ENCODE peak calls at places on chromosomes 2 and 18, in six cellular contexts. V, S, Z, E, H and F are unnamed samples.

GRCh38 chr2:174552891-174553290 is 44.7 kb downstream of the WIPF1 start:
- DNase-seq in E (no peak), S (no peak), H (no peak), Z (no peak), V (no peak), F (no peak)

GRCh38 chr2:97950329-97951154 is 45.2 kb downstream of the TMEM131 start:
- DNase-seq in Z (no peak), E (no peak), V (no peak), H (no peak), S (no peak), F (no peak)

GRCh38 chr2:216520156-216520555 is 21.5 kb downstream of the RPL37A start:
- DNase-seq in E (no peak), Z (no peak), H (no peak), S (no peak), V (no peak), F (no peak)

GRCh38 chr2:133607679-133608078 is 39.4 kb upstream of the NCKAP5 start:
- DNase-seq in H (no peak), S (no peak), V (no peak), E (no peak), Z (no peak), F (no peak)

GRCh38 chr2:20738789-20739188 is 71.8 kb downstream of the GDF7 start:
- DNase-seq in E (no peak), H (no peak), V (no peak), S (no peak), Z (no peak), F (no peak)

GRCh38 chr2:70962885-70963878 is 15.2 kb upstream of the ANKRD53 start:
- DNase-seq in S (no peak), H (no peak), E (no peak), Z (no peak), V (no peak), F (no peak)

GRCh38 chr18:59885579-59886163 is 14.1 kb upstream of the PMAIP1 start:
- DNase-seq in H (no peak), Z (no peak), E (no peak), S (no peak), V (peak), F (no peak)

GRCh38 chr2:215723011-215723410 is 287.1 kb upstream of the FN1 start:
- DNase-seq in V (no peak), E (no peak), H (no peak), Z (no peak), S (no peak), F (no peak)

GRCh38 chr2:232896700-232897385 is 26.8 kb downstream of the SNORC start:
- DNase-seq in H (no peak), E (no peak), Z (no peak), V (no peak), S (no peak), F (no peak)

GRCh38 chr2:222797308-222797707 is 63.5 kb upstream of the ACSL3 start:
- DNase-seq in E (no peak), H (peak), S (peak), Z (no peak), V (peak), F (no peak)

GRCh38 chr2:210963386-210963785 is 407.0 kb downstream of the CPS1 start:
- DNase-seq in V (no peak), H (peak), S (no peak), E (no peak), Z (no peak), F (no peak)

GRCh38 chr2:67445652-67446268 is 48.6 kb downstream of the ETAA1 start:
- DNase-seq in V (no peak), S (no peak), E (no peak), Z (no peak), H (no peak), F (no peak)

GRCh38 chr2:96700086-96700485 is 39.8 kb downstream of the LMAN2L start:
- DNase-seq in H (no peak), V (no peak), E (no peak), S (no peak), Z (no peak), F (no peak)
- TF ChIP-seq MAX in H (no peak), V (no peak), E (no peak), S (no peak), Z (no peak), F (no peak)

GRCh38 chr2:7428444-7429204 is 511.4 kb downstream of the RNF144A start:
- DNase-seq in V (peak), E (no peak), H (no peak), S (no peak), Z (no peak), F (no peak)

GRCh38 chr2:7429733-7430132 is 512.5 kb downstream of the RNF144A start:
- DNase-seq in V (no peak), H (no peak), Z (no peak), E (no peak), S (peak), F (no peak)

GRCh38 chr2:7430869-7431641 is 513.8 kb downstream of the RNF144A start:
- DNase-seq in V (peak), S (no peak), Z (no peak), E (peak), H (no peak), F (peak)

GRCh38 chr2:7432426-7432825 is 515.2 kb downstream of the RNF144A start:
- DNase-seq in E (no peak), Z (no peak), S (no peak), V (peak), H (no peak), F (no peak)

GRCh38 chr2:7430421-7430868 is 513.2 kb downstream of the RNF144A start:
- DNase-seq in Z (no peak), S (no peak), E (peak), H (no peak), V (no peak), F (no peak)
- TF ChIP-seq MAX in Z (no peak), S (no peak), E (no peak), H (no peak), V (no peak), F (no peak)

DNA sequence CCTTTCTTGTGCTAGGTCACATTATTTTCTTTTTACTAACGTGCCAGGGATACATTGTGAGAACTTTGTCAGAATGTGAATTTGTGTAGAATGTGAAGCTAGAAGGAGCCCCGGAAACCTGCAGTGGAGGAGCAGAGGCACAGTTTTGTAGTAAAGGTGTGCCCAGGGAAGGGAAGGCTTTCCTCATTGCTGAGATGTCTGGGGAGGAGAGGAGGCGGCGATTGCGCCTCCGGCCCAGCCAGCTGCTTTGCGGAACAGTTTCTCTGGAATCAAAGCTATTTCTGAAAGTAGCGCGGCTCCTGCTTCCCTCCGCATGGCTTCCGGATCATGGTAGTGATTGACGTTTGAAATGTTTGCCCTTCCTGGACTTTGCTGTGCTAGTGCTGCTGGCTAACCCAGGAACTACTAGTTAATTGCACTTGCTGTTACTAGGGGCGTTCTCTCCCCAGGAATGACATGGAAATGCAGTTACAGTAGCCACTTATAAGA is 83.1 kb upstream of the RBM44 start:
- DNase-seq in V (no peak), H (peak), S (no peak), E (no peak), Z (no peak), F (no peak)
- TF ChIP-seq MAX in V (no peak), H (peak), S (no peak), E (no peak), Z (no peak), F (no peak)

DNA sequence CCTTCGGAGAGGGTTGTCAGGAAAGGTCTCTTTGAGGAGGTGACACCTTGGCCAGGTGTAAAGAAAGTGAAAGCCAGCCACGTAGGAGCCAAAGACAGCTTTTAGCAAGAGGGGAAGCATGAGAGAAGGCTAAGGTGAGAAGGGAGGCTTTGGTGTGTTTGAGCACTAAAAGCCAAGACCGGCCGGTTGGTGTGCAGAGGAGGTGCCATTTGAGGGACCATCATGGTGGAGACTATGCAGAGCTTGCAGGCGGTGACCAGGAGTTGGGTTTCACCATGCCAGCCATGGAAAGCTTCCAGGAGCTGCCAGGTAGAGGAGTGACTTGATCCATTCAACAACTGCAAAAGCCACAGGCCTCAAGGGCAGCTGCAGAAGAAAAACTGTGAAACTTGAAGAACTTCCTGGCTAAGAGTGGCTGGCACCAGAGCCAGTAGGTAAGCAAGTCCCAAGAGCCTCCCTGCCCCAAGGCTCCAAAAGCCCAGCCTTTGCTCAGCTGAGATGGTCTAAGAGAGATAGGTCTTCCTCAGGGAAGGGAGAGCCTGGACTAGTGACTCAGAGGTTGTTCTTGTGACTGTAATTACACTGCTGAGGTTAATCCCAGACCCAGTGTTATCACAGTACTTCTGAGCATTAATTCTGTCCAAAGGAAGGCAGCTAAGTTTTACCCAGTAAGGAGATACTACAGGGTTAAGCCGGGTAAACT is 319.0 kb downstream of the BCL11A start:
- DNase-seq in E (no peak), H (no peak), S (no peak), V (no peak), Z (no peak), F (no peak)
- TF ChIP-seq MAX in E (no peak), H (no peak), S (no peak), V (no peak), Z (no peak), F (no peak)

GRCh38 chr18:76691800-76692199 is 130.6 kb upstream of the ZNF236 start:
- DNase-seq in V (no peak), E (no peak), S (no peak), Z (no peak), H (no peak), F (no peak)
- TF ChIP-seq MAX in V (no peak), E (no peak), S (no peak), Z (no peak), H (no peak), F (no peak)